ENCODE peak calls at places on chromosomes 5 and 9, in five cellular contexts. R is stimulated activated CD4-positive, alpha-beta T cell treated with anti-CD3 and anti-CD28 coated beads, TNF-alpha, amount 100 ng/mL, for 48 hours; H is activated T-cell treated with anti-CD3 and anti-CD28 coated beads, Interleukin-2, amount 50 U/mL, for 4 hours; F is ureter; K is B cell. Z is an unnamed sample.

GRCh38 chr5:63247651-63248050 is 669.0 kb downstream of the LRRC70 start:
- DNase-seq in R (no peak), H (no peak), F (no peak), K (no peak), Z (no peak)

GRCh38 chr9:114184071-114184470 is 28.7 kb downstream of the COL27A1 start:
- DNase-seq in R (no peak), H (no peak), F (no peak), K (no peak), Z (no peak)

GRCh38 chr5:10932426-10932825 is 171.4 kb upstream of the DAP start:
- DNase-seq in R (no peak), H (no peak), F (no peak), K (no peak), Z (no peak)

GRCh38 chr9:110187126-110187525 is 20.8 kb downstream of the C9orf152 start:
- DNase-seq in R (no peak), H (no peak), F (no peak), K (no peak), Z (no peak)

GRCh38 chr5:157354825-157355224 is 88.9 kb downstream of the CYFIP2 start:
- DNase-seq in R (no peak), H (no peak), F (no peak), K (no peak), Z (no peak)

GRCh38 chr9:89676281-89676680 is 71.5 kb downstream of the GADD45G start:
- DNase-seq in R (no peak), H (no peak), F (no peak), K (no peak), Z (no peak)

GRCh38 chr5:172599204-172599567 is 41.9 kb upstream of the NEURL1B start:
- DNase-seq in R (no peak), H (no peak), F (no peak), K (no peak), Z (no peak)

GRCh38 chr5:41524174-41524573 is 13.8 kb upstream of the PLCXD3 start:
- DNase-seq in R (no peak), H (no peak), F (no peak), K (no peak), Z (peak)

GRCh38 chr9:117796681-117797080 is 92.5 kb downstream of the TLR4 start:
- DNase-seq in R (no peak), H (no peak), F (no peak), K (no peak), Z (no peak)

GRCh38 chr9:94990897-94991561 is 264.5 kb downstream of the AOPEP start:
- DNase-seq in R (no peak), H (no peak), F (no peak), K (no peak), Z (no peak)

GRCh38 chr5:55694152-55694830 is 17.8 kb downstream of the SLC38A9 start:
- DNase-seq in R (no peak), H (no peak), F (no peak), K (no peak), Z (no peak)

GRCh38 chr5:89988129-89988528 is 421.4 kb downstream of the CETN3 start:
- DNase-seq in R (no peak), H (no peak), F (no peak), K (no peak), Z (no peak)

GRCh38 chr5:100905259-100905914 is 2.3 kb upstream of the ST8SIA4 start:
- DNase-seq in R (no peak), H (no peak), F (no peak), K (peak), Z (no peak)

GRCh38 chr9:31839273-31839672 is 545.2 kb upstream of the ACO1 start:
- DNase-seq in R (no peak), H (no peak), F (no peak), K (no peak), Z (no peak)

GRCh38 chr5:98497391-98497790 is 276.1 kb upstream of the RGMB start:
- DNase-seq in R (no peak), H (no peak), F (no peak), K (no peak), Z (no peak)

GRCh38 chr9:21744874-21745273 is 57.6 kb upstream of the MTAP start:
- DNase-seq in R (no peak), H (no peak), F (no peak), K (no peak), Z (no peak)

GRCh38 chr5:157855404-157855994 is 3.4 kb downstream of the CLINT1 start:
- DNase-seq in R (no peak), H (no peak), F (peak), K (no peak), Z (no peak)

GRCh38 chr9:34514816-34515215 is 8.0 kb downstream of the ENHO start:
- DNase-seq in R (no peak), H (no peak), F (no peak), K (no peak), Z (no peak)

GRCh38 chr9:6106576-6107339 is 91.3 kb upstream of the RANBP6 start:
- DNase-seq in R (no peak), H (no peak), F (no peak), K (no peak), Z (peak)

Z was measured in GM10248.